ENCODE peak calls at places on chromosomes 4 and X, in eight cellular contexts. D is B cell; H is stimulated activated CD4-positive, alpha-beta T cell treated with anti-CD3 and anti-CD28 coated beads, Interleukin-2, amount 100 ng/mL, for 48 hours; Z is stimulated activated CD8-positive, alpha-beta memory T cell treated with anti-CD3 and anti-CD28 coated beads, Interleukin-12 subunit alpha, Interleukin-12 subunit beta, amount 100 ng/mL, for 4 hours; U is CD8-positive, alpha-beta memory T cell; L is amniotic stem cell; W is endothelial cell; Y is HFF-Myc. I is an unnamed sample.

GRCh38 chr4:153065286-153065685 is 129.2 kb downstream of the FHDC1 start:
- DNase-seq in D (no peak), H (no peak), Z (no peak), U (no peak), L (no peak), W (no peak), Y (no peak), I (peak)

GRCh38 chr4:85598936-85599335 is 124.0 kb downstream of the ARHGAP24 start:
- DNase-seq in D (no peak), H (no peak), Z (no peak), U (no peak), L (no peak), W (no peak), Y (no peak), I (no peak)

GRCh38 chr4:186781032-186781917 is 57.6 kb upstream of the FAT1 start:
- DNase-seq in D (no peak), H (no peak), Z (no peak), U (no peak), L (no peak), W (no peak), Y (no peak), I (peak)

GRCh38 chr4:52076731-52077130 is 25.6 kb downstream of the SPATA18 start:
- DNase-seq in D (no peak), H (no peak), Z (no peak), U (no peak), L (no peak), W (peak), Y (no peak), I (no peak)

GRCh38 chr4:40842725-40843401 is 93.1 kb downstream of the NSUN7 start:
- DNase-seq in D (no peak), H (no peak), Z (no peak), U (no peak), L (no peak), W (no peak), Y (no peak), I (no peak)

GRCh38 chrX:23699636-23700194 is 32.4 kb downstream of the PRDX4 start:
- DNase-seq in D (peak), H (peak), Z (peak), U (no peak), L (no peak), W (peak), Y (no peak), I (no peak)

GRCh38 chr4:21948347-21949072 is at the start of gene KCNIP4:
- DNase-seq in D (no peak), H (no peak), Z (no peak), U (no peak), L (no peak), W (peak), Y (no peak), I (no peak)

GRCh38 chrX:14291626-14292025 is 237.7 kb upstream of the GLRA2 start:
- DNase-seq in D (no peak), H (no peak), Z (no peak), U (no peak), L (no peak), W (no peak), Y (no peak), I (no peak)

GRCh38 chr4:65865489-65865888 is 195.2 kb upstream of the EPHA5 start:
- DNase-seq in D (no peak), H (no peak), Z (no peak), U (no peak), L (no peak), W (peak), Y (no peak), I (no peak)

GRCh38 chrX:134821370-134821769 is 163.1 kb upstream of the PLAC1 start:
- DNase-seq in D (no peak), H (no peak), Z (no peak), U (no peak), L (no peak), W (peak), Y (peak), I (no peak)

GRCh38 chr4:3736290-3736689 is 29.9 kb upstream of the ADRA2C start:
- DNase-seq in D (no peak), H (no peak), Z (no peak), U (no peak), L (no peak), W (no peak), Y (no peak), I (no peak)

GRCh38 chr4:108635070-108635655 is 14.8 kb downstream of the RPL34 start:
- DNase-seq in D (no peak), H (no peak), Z (no peak), U (no peak), L (no peak), W (no peak), Y (no peak), I (no peak)

GRCh38 chr4:27024807-27025206 is 164.2 kb downstream of the STIM2 start:
- DNase-seq in D (no peak), H (no peak), Z (no peak), U (no peak), L (no peak), W (no peak), Y (no peak), I (no peak)

I was measured in LoVo.